ENCODE peak calls at places on chromosomes 16 and 17, in nine cellular contexts. One of them, this sample, is unnamed.
A peak's percentile ranks its signal among the peaks of the same experiment; 100 is the strongest.

GRCh38 chr17:6457688-6458190 is 13.5 kb downstream of the PIMREG start:
- DNase-seq in GM23248: no peak
- DNase-seq in breast epithelium: no peak
- DNase-seq in IMR-90: no peak
- DNase-seq in AG04450: no peak
- DNase-seq in transverse colon: peak; percentile 71
- DNase-seq in CD4-positive, alpha-beta memory T cell: no peak
- DNase-seq in right lobe of liver: no peak
- DNase-seq in psoas muscle: peak; percentile 38
- DNase-seq in this sample: no peak

GRCh38 chr17:43906951-43907424 is 348 bp downstream of the MPP2 start:
- DNase-seq in breast epithelium: no peak
- DNase-seq in AG04450: no peak
- DNase-seq in right lobe of liver: no peak
- DNase-seq in psoas muscle: no peak
- DNase-seq in GM23248: peak; percentile 40
- DNase-seq in transverse colon: no peak
- DNase-seq in IMR-90: no peak
- DNase-seq in CD4-positive, alpha-beta memory T cell: peak; percentile 35
- DNase-seq in this sample: peak; percentile 50

GRCh38 chr17:5838661-5839300 is 231.4 kb upstream of the WSCD1 start:
- DNase-seq in right lobe of liver: no peak
- DNase-seq in CD4-positive, alpha-beta memory T cell: no peak
- DNase-seq in breast epithelium: no peak
- DNase-seq in IMR-90: no peak
- DNase-seq in GM23248: no peak
- DNase-seq in psoas muscle: no peak
- DNase-seq in AG04450: no peak
- DNase-seq in transverse colon: no peak
- DNase-seq in this sample: peak; percentile 22

GRCh38 chr16:88746511-88746910 is 38.5 kb downstream of the PIEZO1 start:
- DNase-seq in transverse colon: peak; percentile 49
- DNase-seq in IMR-90: no peak
- DNase-seq in AG04450: no peak
- DNase-seq in breast epithelium: no peak
- DNase-seq in psoas muscle: no peak
- DNase-seq in CD4-positive, alpha-beta memory T cell: no peak
- DNase-seq in right lobe of liver: no peak
- DNase-seq in GM23248: no peak
- DNase-seq in this sample: no peak

GRCh38 chr17:76277300-76278267 is 12.4 kb downstream of the UBALD2 start:
- DNase-seq in AG04450: no peak
- DNase-seq in right lobe of liver: no peak
- DNase-seq in GM23248: no peak
- DNase-seq in CD4-positive, alpha-beta memory T cell: no peak
- DNase-seq in breast epithelium: no peak
- DNase-seq in psoas muscle: no peak
- DNase-seq in transverse colon: no peak
- DNase-seq in IMR-90: no peak
- DNase-seq in this sample: no peak

GRCh38 chr16:50166511-50167500 is 13.7 kb downstream of the TENT4B start:
- DNase-seq in CD4-positive, alpha-beta memory T cell: no peak
- DNase-seq in GM23248: peak; percentile 29
- DNase-seq in transverse colon: no peak
- DNase-seq in IMR-90: no peak
- DNase-seq in psoas muscle: no peak
- DNase-seq in right lobe of liver: no peak
- DNase-seq in breast epithelium: no peak
- DNase-seq in AG04450: no peak
- DNase-seq in this sample: no peak

GRCh38 chr17:62895650-62896301 is 70.3 kb upstream of the TANC2 start:
- DNase-seq in psoas muscle: no peak
- DNase-seq in right lobe of liver: no peak
- DNase-seq in breast epithelium: no peak
- DNase-seq in GM23248: peak; percentile 36
- DNase-seq in transverse colon: no peak
- DNase-seq in CD4-positive, alpha-beta memory T cell: no peak
- DNase-seq in AG04450: no peak
- DNase-seq in IMR-90: peak; percentile 62
- DNase-seq in this sample: no peak

GRCh38 chr17:68470959-68471358 is 13.7 kb upstream of the WIPI1 start:
- DNase-seq in breast epithelium: no peak
- DNase-seq in transverse colon: no peak
- DNase-seq in GM23248: no peak
- DNase-seq in psoas muscle: no peak
- DNase-seq in AG04450: no peak
- DNase-seq in CD4-positive, alpha-beta memory T cell: no peak
- DNase-seq in right lobe of liver: no peak
- DNase-seq in IMR-90: no peak
- DNase-seq in this sample: no peak

GRCh38 chr17:34769049-34769448 is 189.7 kb downstream of the TMEM132E start:
- DNase-seq in psoas muscle: no peak
- DNase-seq in AG04450: no peak
- DNase-seq in IMR-90: no peak
- DNase-seq in CD4-positive, alpha-beta memory T cell: no peak
- DNase-seq in breast epithelium: no peak
- DNase-seq in GM23248: no peak
- DNase-seq in transverse colon: no peak
- DNase-seq in right lobe of liver: no peak
- DNase-seq in this sample: no peak

GRCh38 chr17:40796846-40797245 is 2.9 kb downstream of the KRT28 start:
- DNase-seq in transverse colon: no peak
- DNase-seq in AG04450: no peak
- DNase-seq in breast epithelium: no peak
- DNase-seq in psoas muscle: no peak
- DNase-seq in CD4-positive, alpha-beta memory T cell: no peak
- DNase-seq in IMR-90: no peak
- DNase-seq in GM23248: no peak
- DNase-seq in right lobe of liver: no peak
- DNase-seq in this sample: no peak

GRCh38 chr16:85261657-85262557 is 149.6 kb upstream of the CIBAR2 start:
- DNase-seq in transverse colon: no peak
- DNase-seq in breast epithelium: no peak
- DNase-seq in CD4-positive, alpha-beta memory T cell: no peak
- DNase-seq in GM23248: no peak
- DNase-seq in IMR-90: no peak
- DNase-seq in AG04450: no peak
- DNase-seq in psoas muscle: no peak
- DNase-seq in right lobe of liver: no peak
- DNase-seq in this sample: no peak

GRCh38 chr16:25959216-25959615 is 267.5 kb downstream of the HS3ST4 start:
- DNase-seq in psoas muscle: no peak
- DNase-seq in right lobe of liver: no peak
- DNase-seq in IMR-90: no peak
- DNase-seq in CD4-positive, alpha-beta memory T cell: no peak
- DNase-seq in breast epithelium: no peak
- DNase-seq in transverse colon: peak; percentile 20
- DNase-seq in AG04450: no peak
- DNase-seq in GM23248: no peak
- DNase-seq in this sample: no peak

GRCh38 chr17:44314869-44315661 is 6.7 kb downstream of the RUNDC3A start:
- DNase-seq in IMR-90: no peak
- DNase-seq in GM23248: peak; percentile 70
- DNase-seq in psoas muscle: no peak
- DNase-seq in right lobe of liver: no peak
- DNase-seq in AG04450: no peak
- DNase-seq in breast epithelium: no peak
- DNase-seq in CD4-positive, alpha-beta memory T cell: peak; percentile 26
- DNase-seq in transverse colon: peak; percentile 25
- DNase-seq in this sample: no peak

GRCh38 chr16:47855431-47855830 is 300.4 kb downstream of the ABCC12 start:
- DNase-seq in right lobe of liver: no peak
- DNase-seq in GM23248: no peak
- DNase-seq in AG04450: no peak
- DNase-seq in transverse colon: no peak
- DNase-seq in CD4-positive, alpha-beta memory T cell: no peak
- DNase-seq in psoas muscle: no peak
- DNase-seq in IMR-90: no peak
- DNase-seq in breast epithelium: no peak
- DNase-seq in this sample: no peak

GRCh38 chr17:4116516-4116915 is 26.3 kb downstream of the ZZEF1 start:
- DNase-seq in GM23248: no peak
- DNase-seq in CD4-positive, alpha-beta memory T cell: no peak
- DNase-seq in right lobe of liver: no peak
- DNase-seq in AG04450: no peak
- DNase-seq in IMR-90: no peak
- DNase-seq in breast epithelium: no peak
- DNase-seq in transverse colon: no peak
- DNase-seq in psoas muscle: no peak
- DNase-seq in this sample: no peak

GRCh38 chr16:55471448-55472097 is 7.4 kb upstream of the MMP2 start:
- DNase-seq in GM23248: peak; percentile 94
- DNase-seq in right lobe of liver: no peak
- DNase-seq in AG04450: peak; percentile 51
- DNase-seq in psoas muscle: no peak
- DNase-seq in CD4-positive, alpha-beta memory T cell: no peak
- DNase-seq in IMR-90: peak; percentile 92
- DNase-seq in breast epithelium: no peak
- DNase-seq in transverse colon: no peak
- DNase-seq in this sample: no peak

GRCh38 chr17:2191785-2192184 is 111.8 kb downstream of the SMG6 start:
- DNase-seq in AG04450: no peak
- DNase-seq in breast epithelium: no peak
- DNase-seq in right lobe of liver: no peak
- DNase-seq in GM23248: no peak
- DNase-seq in transverse colon: no peak
- DNase-seq in psoas muscle: no peak
- DNase-seq in IMR-90: no peak
- DNase-seq in CD4-positive, alpha-beta memory T cell: no peak
- DNase-seq in this sample: no peak

GRCh38 chr17:78133971-78134898 is 3.7 kb downstream of the TMC8 start:
- DNase-seq in breast epithelium: no peak
- DNase-seq in CD4-positive, alpha-beta memory T cell: peak; percentile 87
- DNase-seq in GM23248: peak; percentile 62
- DNase-seq in AG04450: no peak
- DNase-seq in transverse colon: peak; percentile 82
- DNase-seq in psoas muscle: peak; percentile 67
- DNase-seq in right lobe of liver: peak; percentile 63
- DNase-seq in IMR-90: peak; percentile 12
- DNase-seq in this sample: no peak

GRCh38 chr17:42683407-42684031 is 1.2 kb downstream of the CNTNAP1 start:
- DNase-seq in right lobe of liver: no peak
- DNase-seq in GM23248: no peak
- DNase-seq in CD4-positive, alpha-beta memory T cell: no peak
- DNase-seq in transverse colon: peak; percentile 58
- DNase-seq in AG04450: no peak
- DNase-seq in psoas muscle: peak; percentile 80
- DNase-seq in breast epithelium: no peak
- DNase-seq in IMR-90: peak; percentile 46
- DNase-seq in this sample: no peak

DNA sequence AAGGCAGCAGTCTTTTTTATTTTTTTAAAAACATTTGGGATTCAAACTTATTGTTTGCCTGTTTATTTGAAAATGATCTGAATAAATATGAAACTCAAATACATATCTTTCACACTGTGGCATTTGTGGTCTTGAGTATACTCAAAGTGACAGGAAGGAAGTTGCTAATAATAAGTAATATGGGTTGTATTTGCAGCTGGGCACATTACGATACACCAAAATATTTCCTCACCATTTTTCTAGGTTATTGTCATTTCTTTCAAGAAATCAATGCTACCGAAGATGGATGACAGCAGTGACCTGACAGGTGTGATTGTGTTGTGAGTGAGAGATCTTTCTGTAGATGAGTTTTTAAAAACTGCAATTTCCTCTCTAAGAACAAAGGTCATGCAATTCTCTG is 665.7 kb downstream of the CDH8 start:
- DNase-seq in AG04450: no peak
- DNase-seq in transverse colon: no peak
- DNase-seq in psoas muscle: no peak
- DNase-seq in right lobe of liver: no peak
- DNase-seq in CD4-positive, alpha-beta memory T cell: no peak
- DNase-seq in breast epithelium: no peak
- DNase-seq in GM23248: no peak
- DNase-seq in IMR-90: no peak
- DNase-seq in this sample: no peak
- H3K27ac ChIP-seq in AG04450: no peak overlapping the region
- H3K27ac ChIP-seq in transverse colon: no peak overlapping the region
- H3K27ac ChIP-seq in psoas muscle: no peak overlapping the region
- H3K27ac ChIP-seq in right lobe of liver: no peak overlapping the region
- H3K27ac ChIP-seq in CD4-positive, alpha-beta memory T cell: no peak overlapping the region
- H3K27ac ChIP-seq in breast epithelium: no peak overlapping the region
- H3K27ac ChIP-seq in GM23248: no peak overlapping the region
- H3K27ac ChIP-seq in IMR-90: no peak overlapping the region
- H3K27ac ChIP-seq in this sample: no peak overlapping the region

GRCh38 chr17:59786213-59786535 is 78.7 kb downstream of the VMP1 start:
- DNase-seq in transverse colon: no peak
- DNase-seq in right lobe of liver: no peak
- DNase-seq in CD4-positive, alpha-beta memory T cell: no peak
- DNase-seq in breast epithelium: no peak
- DNase-seq in GM23248: no peak
- DNase-seq in AG04450: no peak
- DNase-seq in IMR-90: no peak
- DNase-seq in psoas muscle: no peak
- DNase-seq in this sample: no peak
- H3K27ac ChIP-seq in transverse colon: peak overlapping the region; percentile 90
- H3K27ac ChIP-seq in right lobe of liver: peak overlapping the region; percentile 86
- H3K27ac ChIP-seq in CD4-positive, alpha-beta memory T cell: peak overlapping the region; percentile 87
- H3K27ac ChIP-seq in breast epithelium: peak overlapping the region; percentile 90
- H3K27ac ChIP-seq in GM23248: peak overlapping the region; percentile 98
- H3K27ac ChIP-seq in AG04450: peak overlapping the region; percentile 92
- H3K27ac ChIP-seq in IMR-90: peak overlapping the region; percentile 93
- H3K27ac ChIP-seq in psoas muscle: peak overlapping the region; percentile 86
- H3K27ac ChIP-seq in this sample: peak overlapping the region; percentile 62

DNA sequence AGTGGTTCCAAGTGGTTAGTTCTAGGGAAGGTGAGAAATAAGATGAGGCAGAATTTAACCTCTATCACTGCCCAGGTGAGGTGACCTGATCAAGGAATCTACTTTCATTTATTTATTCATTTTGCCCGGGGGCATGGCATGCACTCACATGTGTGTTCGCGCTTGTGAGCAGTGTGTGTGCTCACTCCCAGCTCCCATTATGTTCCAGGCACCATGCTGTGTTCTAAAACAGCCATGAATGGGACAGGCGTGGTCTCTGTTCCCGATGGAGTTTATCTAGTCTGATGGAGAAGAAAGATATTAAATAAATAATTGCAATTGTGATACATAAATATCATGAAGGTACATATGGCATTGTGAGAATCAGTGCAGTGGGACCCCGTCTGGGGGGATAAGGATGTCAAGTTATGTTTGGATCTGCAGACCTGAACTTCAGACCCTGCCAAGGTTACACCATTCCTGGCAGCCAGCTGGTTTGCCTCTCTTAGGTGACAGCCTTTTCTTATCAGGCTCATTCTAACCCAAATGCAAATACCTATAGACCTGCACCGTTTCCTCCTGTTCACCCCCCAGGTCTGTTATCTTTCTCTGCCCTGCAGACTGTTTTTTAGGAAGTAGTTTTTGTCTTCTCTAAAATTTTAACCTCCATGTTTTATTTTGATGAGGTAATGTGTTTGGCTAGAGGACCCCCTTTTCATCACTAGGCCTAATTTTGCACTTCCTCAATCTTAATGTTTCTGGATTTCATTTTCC is 11.7 kb downstream of the CYB5B start:
- DNase-seq in IMR-90: no peak
- DNase-seq in right lobe of liver: no peak
- DNase-seq in CD4-positive, alpha-beta memory T cell: no peak
- DNase-seq in GM23248: no peak
- DNase-seq in AG04450: no peak
- DNase-seq in transverse colon: no peak
- DNase-seq in breast epithelium: no peak
- DNase-seq in psoas muscle: no peak
- DNase-seq in this sample: no peak
- H3K27ac ChIP-seq in IMR-90: no peak overlapping the region
- H3K27ac ChIP-seq in right lobe of liver: no peak overlapping the region
- H3K27ac ChIP-seq in CD4-positive, alpha-beta memory T cell: no peak overlapping the region
- H3K27ac ChIP-seq in GM23248: no peak overlapping the region
- H3K27ac ChIP-seq in AG04450: no peak overlapping the region
- H3K27ac ChIP-seq in transverse colon: no peak overlapping the region
- H3K27ac ChIP-seq in breast epithelium: no peak overlapping the region
- H3K27ac ChIP-seq in psoas muscle: no peak overlapping the region
- H3K27ac ChIP-seq in this sample: no peak overlapping the region

GRCh38 chr16:73082608-73083007 is 34.7 kb upstream of the ZFHX3 start:
- DNase-seq in right lobe of liver: no peak
- DNase-seq in transverse colon: no peak
- DNase-seq in GM23248: peak; percentile 96
- DNase-seq in AG04450: peak; percentile 81
- DNase-seq in breast epithelium: no peak
- DNase-seq in IMR-90: peak; percentile 98
- DNase-seq in CD4-positive, alpha-beta memory T cell: no peak
- DNase-seq in psoas muscle: no peak
- DNase-seq in this sample: no peak
- H3K27ac ChIP-seq in right lobe of liver: no peak overlapping the region
- H3K27ac ChIP-seq in transverse colon: no peak overlapping the region
- H3K27ac ChIP-seq in GM23248: peak overlapping the region; percentile 76
- H3K27ac ChIP-seq in AG04450: peak overlapping the region; percentile 82
- H3K27ac ChIP-seq in breast epithelium: no peak overlapping the region
- H3K27ac ChIP-seq in IMR-90: peak overlapping the region; percentile 70
- H3K27ac ChIP-seq in CD4-positive, alpha-beta memory T cell: no peak overlapping the region
- H3K27ac ChIP-seq in psoas muscle: peak overlapping the region; percentile 10
- H3K27ac ChIP-seq in this sample: no peak overlapping the region